ENCODE peak calls at places on chromosomes 13 and 19, in four cellular contexts. N, J, L and A are unnamed samples.

GRCh38 chr19:38429055-38429810 is 3.2 kb upstream of the RASGRP4 start:
- DNase-seq in N (no peak), J (no peak), L (no peak), A (no peak)

GRCh38 chr19:19538077-19538764 is at the start of gene CILP2:
- DNase-seq in N (no peak), J (peak), L (peak), A (no peak)

GRCh38 chr19:18790566-18791314 is at the start of gene COMP:
- DNase-seq in N (no peak), J (no peak), L (no peak), A (no peak)

GRCh38 chr19:36110487-36111199 is at the start of gene OVOL3:
- DNase-seq in N (no peak), J (no peak), L (no peak), A (no peak)

GRCh38 chr13:45409993-45410392 is 8.2 kb downstream of the SLC25A30 start:
- DNase-seq in N (no peak), J (no peak), L (no peak), A (no peak)

GRCh38 chr19:6213696-6214585 is 65.8 kb downstream of the MLLT1 start:
- DNase-seq in N (no peak), J (peak), L (peak), A (no peak)

GRCh38 chr13:32126298-32126697 is 94.7 kb downstream of the FRY start:
- DNase-seq in N (no peak), J (no peak), L (no peak), A (no peak)

GRCh38 chr19:39401549-39402416 is 4.9 kb upstream of the ZFP36 start:
- DNase-seq in N (no peak), J (no peak), L (no peak), A (peak)

GRCh38 chr13:60261432-60262351 is 98.0 kb upstream of the DIAPH3 start:
- DNase-seq in N (no peak), J (no peak), L (no peak), A (no peak)

GRCh38 chr13:101556676-101557121 is 104.2 kb downstream of the ITGBL1 start:
- DNase-seq in N (no peak), J (peak), L (no peak), A (no peak)

GRCh38 chr13:83197316-83197715 is 685.0 kb downstream of the SLITRK1 start:
- DNase-seq in N (no peak), J (no peak), L (no peak), A (no peak)

GRCh38 chr19:14536926-14537692 is 7.7 kb downstream of the TECR start:
- DNase-seq in N (no peak), J (peak), L (peak), A (no peak)

GRCh38 chr13:108609353-108609752 is 20.1 kb upstream of the MYO16 start:
- DNase-seq in N (no peak), J (peak), L (no peak), A (no peak)

GRCh38 chr19:43727593-43727853 is 11.6 kb downstream of the IRGC start:
- DNase-seq in N (no peak), J (no peak), L (no peak), A (no peak)

GRCh38 chr13:32261567-32261966 is 53.6 kb downstream of the ZAR1L start:
- DNase-seq in N (no peak), J (peak), L (peak), A (no peak)

GRCh38 chr19:11418518-11419506 is at the start of gene RGL3:
- DNase-seq in N (no peak), J (peak), L (peak), A (no peak)

GRCh38 chr13:99275093-99275469 is 16.9 kb upstream of the GPR18 start:
- DNase-seq in N (no peak), J (no peak), L (no peak), A (no peak)

GRCh38 chr13:21242236-21242635 is 65.8 kb downstream of the MRPL57 start:
- DNase-seq in N (no peak), J (peak), L (no peak), A (peak)

DNA sequence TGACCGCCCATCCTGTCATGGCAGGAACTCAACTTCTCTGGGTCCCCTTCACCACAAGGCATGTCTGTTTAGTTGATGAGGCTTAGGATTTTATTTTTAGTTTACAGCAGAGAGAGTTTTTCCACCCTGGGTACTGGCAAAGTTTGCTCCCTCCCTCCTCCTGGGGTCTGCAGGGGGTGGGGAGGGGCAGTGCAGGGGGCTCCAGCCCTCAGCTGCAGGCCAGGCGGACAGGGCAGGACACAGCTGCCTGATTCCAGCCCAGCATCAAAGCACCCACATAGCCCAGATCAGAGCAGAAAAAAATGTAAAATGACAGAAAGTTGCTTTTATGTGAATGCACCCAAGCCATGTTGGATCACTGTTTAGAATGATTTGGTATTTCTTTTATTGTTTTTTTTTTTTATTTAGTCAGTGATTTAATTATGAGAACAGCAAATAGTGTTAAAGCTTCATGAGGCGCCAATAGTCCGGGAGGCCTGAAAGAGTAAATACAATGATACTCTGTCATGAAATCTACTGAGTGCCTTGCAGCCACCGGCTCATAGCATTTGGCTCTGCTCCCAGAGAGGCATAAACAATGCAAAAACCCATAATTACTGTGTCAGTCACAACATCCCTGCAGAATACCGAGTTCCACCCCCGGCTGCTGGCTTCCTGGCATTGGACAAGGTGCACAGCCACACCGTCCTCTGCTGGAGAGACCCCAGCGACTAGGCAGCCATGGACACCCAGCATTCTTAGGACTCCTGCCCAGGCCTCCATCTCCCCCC is 923.5 kb downstream of the UQCRFS1 start:
- DNase-seq in N (no peak), J (peak), L (no peak), A (no peak)
- TF ChIP-seq USF2 in N (no peak), J (no peak), L (no peak), A (no peak)

DNA sequence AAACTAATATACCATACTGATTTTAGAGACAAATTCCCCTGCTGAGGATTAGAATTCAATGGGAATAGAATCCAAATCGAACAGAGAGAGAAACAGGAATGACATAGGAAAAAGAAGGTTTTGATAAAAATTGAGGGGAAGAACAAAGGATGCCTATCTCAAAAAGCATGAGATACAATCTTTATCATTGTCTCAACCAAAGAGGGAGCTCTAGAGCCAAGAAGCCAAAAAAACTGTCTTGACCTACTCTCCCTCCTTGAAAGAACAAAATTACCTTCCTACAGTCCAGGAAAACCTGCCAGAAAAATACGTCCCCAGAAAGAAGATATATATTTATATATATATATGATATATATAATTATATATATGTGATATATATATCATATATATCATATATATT is 39.2 kb upstream of the MIR17HG start:
- DNase-seq in N (no peak), J (no peak), L (no peak), A (no peak)
- TF ChIP-seq ZBTB33 in N (no peak), J (no peak), L (no peak), A (no peak)

DNA sequence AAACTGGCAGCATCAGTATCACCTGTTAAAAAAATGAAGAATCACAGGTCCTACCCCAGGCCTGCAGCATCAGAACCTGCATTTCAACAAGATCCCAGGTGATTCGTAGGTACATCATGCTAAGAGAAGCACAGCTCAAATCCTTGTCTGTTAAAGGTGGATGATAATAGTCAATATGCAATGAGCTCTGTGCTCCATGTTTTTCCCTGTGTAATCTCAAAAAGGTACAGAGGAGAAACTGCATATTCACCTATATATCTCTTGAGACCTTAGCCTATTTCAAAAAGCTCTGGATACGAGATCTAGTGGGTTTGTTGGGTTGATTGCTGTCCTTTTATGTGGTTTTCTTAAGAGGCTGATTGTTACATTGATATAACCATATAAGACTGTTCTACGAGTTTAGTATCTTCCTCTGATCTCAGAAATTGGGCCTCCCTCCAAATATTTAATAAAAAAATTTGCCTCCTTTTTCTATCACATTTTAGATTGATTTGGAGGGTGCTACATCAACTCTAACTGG is 148.9 kb downstream of the DCT start:
- DNase-seq in N (no peak), J (no peak), L (no peak), A (no peak)
- TF ChIP-seq USF2 in N (no peak), J (no peak), L (no peak), A (no peak)

GRCh38 chr19:10163557-10163956 is 31.2 kb downstream of the DNMT1 start:
- DNase-seq in N (no peak), J (no peak), L (no peak), A (no peak)

GRCh38 chr19:10167459-10167858 is 27.3 kb downstream of the DNMT1 start:
- DNase-seq in N (no peak), J (no peak), L (no peak), A (no peak)

GRCh38 chr19:10168386-10168948 is 26.3 kb downstream of the DNMT1 start:
- DNase-seq in N (no peak), J (no peak), L (no peak), A (no peak)

GRCh38 chr19:10166046-10166445 is 28.7 kb downstream of the DNMT1 start:
- DNase-seq in N (no peak), J (no peak), L (no peak), A (no peak)
- TF ChIP-seq ZBTB33 in N (no peak), J (no peak), L (no peak), A (no peak)

DNA sequence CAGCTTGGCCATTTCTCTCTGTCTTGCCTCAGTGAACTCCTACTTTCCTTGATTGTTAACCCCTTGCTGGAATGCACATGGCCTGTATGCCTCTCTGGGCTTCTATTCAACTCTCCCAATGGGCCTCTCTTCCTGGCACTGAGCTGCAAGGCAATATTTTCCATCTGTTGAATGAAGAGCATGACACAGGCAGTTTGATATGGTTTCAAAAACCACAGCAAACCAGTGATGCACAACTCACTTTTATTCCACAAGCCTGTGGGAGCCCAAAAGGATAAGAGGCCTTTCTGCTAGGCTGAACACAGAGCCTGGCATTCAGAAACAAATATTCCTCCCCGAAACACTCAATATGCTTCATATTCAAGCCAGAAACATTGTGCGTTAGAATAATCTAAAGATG is 443.0 kb upstream of the SPRY2 start:
- DNase-seq in N (no peak), J (no peak), L (no peak), A (no peak)
- TF ChIP-seq USF2 in N (no peak), J (no peak), L (no peak), A (no peak)